ENCODE peak calls at places on chromosome 12, in seven cellular contexts. Z, S, T, W, H, M and N are unnamed samples. For H3K4me1 and H3K36me3, the result is how much of the 10 kb centered on the place peaks cover.

GRCh38 chr12:1044697-1045096 is 53.7 kb downstream of the ERC1 start:
- DNase-seq in Z (no peak), S (peak), T (no peak), W (no peak), H (peak), M (no peak), N (no peak)

GRCh38 chr12:117125275-117125613 is 26.0 kb upstream of the TESC start:
- DNase-seq in Z (no peak), S (no peak), T (no peak), W (no peak), H (peak), M (no peak), N (no peak)

GRCh38 chr12:570949-571794 is 92.1 kb downstream of the NINJ2 start:
- DNase-seq in Z (peak), S (peak), T (peak), W (peak), H (peak), M (peak), N (peak)

GRCh38 chr12:93127582-93128331 is 198.7 kb upstream of the EEA1 start:
- DNase-seq in Z (peak), S (peak), T (peak), W (peak), H (peak), M (peak), N (peak)

GRCh38 chr12:13376627-13377373 is 180.3 kb downstream of the EMP1 start:
- DNase-seq in Z (no peak), S (no peak), T (no peak), W (no peak), H (no peak), M (no peak), N (no peak)

GRCh38 chr12:65937181-65937641 is 112.9 kb downstream of the HMGA2 start:
- DNase-seq in Z (no peak), S (peak), T (no peak), W (no peak), H (no peak), M (no peak), N (no peak)

GRCh38 chr12:34403706-34404376 is 381.5 kb downstream of the ALG10 start:
- DNase-seq in Z (peak), S (no peak), T (peak), W (peak), H (no peak), M (peak), N (peak)

GRCh38 chr12:123571343-123571813 is 13.0 kb upstream of the TMED2 start:
- DNase-seq in Z (peak), S (peak), T (peak), W (peak), H (peak), M (peak), N (peak)

GRCh38 chr12:27331299-27331926 is 1.2 kb upstream of the BMAL2 start:
- DNase-seq in Z (no peak), S (peak), T (no peak), W (no peak), H (peak), M (no peak), N (peak)

GRCh38 chr12:115337693-115338543 is 653.9 kb upstream of the TBX3 start:
- DNase-seq in Z (peak), S (peak), T (peak), W (no peak), H (no peak), M (peak), N (peak)

GRCh38 chr12:104825408-104825807 is 132.7 kb downstream of the SLC41A2 start:
- DNase-seq in Z (no peak), S (peak), T (no peak), W (no peak), H (peak), M (no peak), N (no peak)

GRCh38 chr12:113208041-113208934 is 13.0 kb upstream of the TPCN1 start:
- DNase-seq in Z (no peak), S (peak), T (no peak), W (no peak), H (no peak), M (no peak), N (no peak)

GRCh38 chr12:121128908-121129704 is 3.6 kb upstream of the P2RX7 start:
- DNase-seq in Z (peak), S (peak), T (peak), W (peak), H (peak), M (peak), N (peak)

GRCh38 chr12:38156497-38157245 is 159.9 kb upstream of the ALG10B start:
- DNase-seq in Z (no peak), S (no peak), T (peak), W (no peak), H (no peak), M (no peak), N (no peak)

GRCh38 chr12:102526701-102527100 is 46.3 kb upstream of the IGF1 start:
- DNase-seq in Z (peak), S (peak), T (no peak), W (no peak), H (no peak), M (no peak), N (no peak)

GRCh38 chr12:127231366-127231765 is 1035.6 kb upstream of the TMEM132C start:
- DNase-seq in Z (no peak), S (no peak), T (no peak), W (no peak), H (no peak), M (no peak), N (no peak)

GRCh38 chr12:20105938-20106337 is 262.4 kb upstream of the PDE3A start:
- DNase-seq in Z (no peak), S (peak), T (no peak), W (no peak), H (no peak), M (no peak), N (no peak)

GRCh38 chr12:97394657-97395056 is 67.9 kb upstream of the RMST start:
- DNase-seq in Z (no peak), S (no peak), T (no peak), W (no peak), H (no peak), M (no peak), N (no peak)

GRCh38 chr12:65533177-65533883 is 254.8 kb downstream of the MSRB3 start:
- DNase-seq in Z (no peak), S (peak), T (no peak), W (no peak), H (no peak), M (no peak), N (no peak)

GRCh38 chr12:26874501-26875296 is 41.7 kb upstream of the ITPR2 start:
- DNase-seq in Z (no peak), S (no peak), T (no peak), W (no peak), H (no peak), M (no peak), N (peak)

GRCh38 chr12:57605308-57606015 is 838 bp downstream of the DTX3 start:
- DNase-seq in Z (no peak), S (no peak), T (no peak), W (no peak), H (peak), M (peak), N (no peak)

GRCh38 chr12:123250471-123251383 is 17.5 kb downstream of the MTRFR start:
- DNase-seq in Z (no peak), S (no peak), T (no peak), W (no peak), H (peak), M (peak), N (no peak)

GRCh38 chr12:114168061-114168460 is 201.9 kb upstream of the RBM19 start:
- DNase-seq in Z (no peak), S (peak), T (no peak), W (no peak), H (no peak), M (no peak), N (no peak)

GRCh38 chr12:19491863-19492262 is 52.6 kb downstream of the AEBP2 start:
- DNase-seq in Z (no peak), S (no peak), T (no peak), W (no peak), H (no peak), M (no peak), N (no peak)

GRCh38 chr12:127363392-127363791 is 903.6 kb upstream of the TMEM132C start:
- DNase-seq in Z (no peak), S (no peak), T (no peak), W (no peak), H (peak), M (no peak), N (no peak)

GRCh38 chr12:21502164-21502496 is 541 bp downstream of the GOLT1B start:
- DNase-seq in Z (no peak), S (peak), T (no peak), W (no peak), H (peak), M (peak), N (peak)

GRCh38 chr12:94070520-94070919 is 77.9 kb upstream of the PLXNC1 start:
- DNase-seq in Z (no peak), S (no peak), T (no peak), W (no peak), H (no peak), M (no peak), N (no peak)

GRCh38 chr12:77104792-77105191 is 39.4 kb upstream of the E2F7 start:
- DNase-seq in Z (no peak), S (peak), T (no peak), W (no peak), H (no peak), M (no peak), N (no peak)

GRCh38 chr12:119479121-119479561 is 114.4 kb upstream of the TMEM233 start:
- DNase-seq in Z (no peak), S (no peak), T (peak), W (no peak), H (peak), M (no peak), N (no peak)

GRCh38 chr12:126545411-126545810 is 1480.2 kb downstream of the AACS start:
- DNase-seq in Z (no peak), S (no peak), T (no peak), W (no peak), H (no peak), M (no peak), N (no peak)

GRCh38 chr12:86154620-86155019 is 101.6 kb downstream of the MGAT4C start:
- DNase-seq in Z (no peak), S (no peak), T (no peak), W (no peak), H (no peak), M (no peak), N (no peak)

GRCh38 chr12:39573971-39574370 is 45.6 kb downstream of the ABCD2 start:
- DNase-seq in Z (no peak), S (no peak), T (no peak), W (no peak), H (no peak), M (no peak), N (no peak)

GRCh38 chr12:12705833-12706520 is 10.0 kb upstream of the GPR19 start:
- DNase-seq in Z (no peak), S (no peak), T (no peak), W (no peak), H (peak), M (no peak), N (no peak)

GRCh38 chr12:14601692-14602091 is 34.0 kb upstream of the PLBD1 start:
- DNase-seq in Z (no peak), S (no peak), T (no peak), W (no peak), H (no peak), M (no peak), N (no peak)

DNA sequence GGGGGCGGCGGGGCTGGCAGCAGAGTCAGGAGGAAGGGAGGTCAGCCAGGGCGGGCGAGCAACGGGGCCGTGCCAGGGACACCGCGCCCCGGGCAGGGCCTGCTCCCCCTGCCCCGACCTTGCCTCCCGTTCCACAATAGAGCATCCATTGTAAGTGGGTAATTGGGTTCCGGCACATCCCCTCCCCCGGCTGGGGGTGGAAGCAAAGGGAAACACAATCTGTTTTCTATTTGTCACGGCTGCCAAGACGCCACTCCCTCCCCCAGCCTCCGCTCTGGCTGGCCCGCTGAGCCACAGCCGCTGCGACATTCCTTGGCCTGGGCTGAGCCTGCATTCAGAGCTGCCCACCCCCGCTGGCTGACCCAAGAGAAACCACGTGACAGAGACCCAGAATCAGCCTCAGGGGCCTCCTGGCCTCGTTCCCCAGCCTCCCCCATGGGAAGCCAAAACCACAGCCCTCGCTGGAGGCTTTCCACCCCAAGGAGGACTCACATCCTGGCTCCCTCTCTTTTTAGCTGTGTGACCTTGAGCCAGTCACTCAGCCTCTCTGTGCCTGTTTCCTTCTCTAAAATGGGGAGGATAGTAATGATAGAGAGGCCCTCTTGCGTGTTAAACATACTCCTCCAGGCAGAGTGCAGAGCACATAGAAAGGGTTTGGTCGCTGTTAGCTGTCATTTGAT is 117.6 kb downstream of the SCARB1 start:
- DNase-seq in Z (peak), S (peak), T (peak), W (peak), H (peak), M (peak), N (peak)
- H3K4me1 ChIP-seq in Z (under half), S (under half), T (under half), W (under half), H (under half), M (under half), N (under half)

GRCh38 chr12:48838048-48838447 is 13.9 kb downstream of the DDX23 start:
- DNase-seq in Z (no peak), S (no peak), T (no peak), W (no peak), H (no peak), M (no peak), N (no peak)
- H3K36me3 ChIP-seq in Z (under half), S (under half), T (half or more), W (under half), H (half or more), M (half or more), N (half or more)

GRCh38 chr12:8914716-8915526 is 612 bp downstream of the PHC1 start:
- DNase-seq in Z (peak), S (peak), T (peak), W (peak), H (peak), M (peak), N (peak)
- H3K4me1 ChIP-seq in Z (under half), S (under half), T (under half), W (under half), H (under half), M (under half), N (under half)

DNA sequence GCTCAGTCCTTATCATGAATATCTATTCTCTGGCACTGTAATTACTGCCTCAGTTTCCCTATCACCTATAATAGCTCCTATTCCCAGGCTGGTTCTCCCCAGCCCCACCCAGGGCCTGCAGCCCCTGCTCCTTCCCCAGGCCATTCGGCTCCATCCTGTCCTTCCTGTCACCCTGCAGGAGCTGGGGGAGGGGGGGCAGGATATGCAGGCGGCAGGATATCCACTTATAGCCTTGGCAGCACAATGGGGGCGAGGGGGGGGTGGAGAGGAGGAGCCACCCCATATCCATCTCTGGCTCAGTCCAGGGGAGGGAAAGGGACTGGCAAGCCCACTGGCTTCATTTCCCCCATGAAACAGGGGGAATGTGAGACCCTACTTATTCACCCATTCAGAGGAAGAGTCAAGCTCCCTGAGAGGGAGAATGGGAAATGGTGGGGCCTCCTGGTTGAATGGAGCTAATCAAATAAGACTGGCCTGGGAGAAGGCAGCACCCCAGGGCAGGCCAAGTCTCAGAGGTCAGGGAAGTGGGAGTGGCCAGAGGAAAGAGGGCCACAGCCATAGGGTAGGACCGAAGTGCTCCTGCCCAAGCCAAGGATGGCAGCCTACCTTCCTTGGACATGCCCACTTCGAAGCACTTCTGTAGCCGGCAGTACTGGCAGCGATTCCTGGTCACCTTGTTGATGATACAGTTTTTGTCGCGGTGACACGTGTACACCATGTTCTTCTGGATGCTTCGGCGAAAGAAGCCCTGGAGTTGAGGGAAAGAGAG is 7.8 kb upstream of the ITGB7 start:
- DNase-seq in Z (no peak), S (no peak), T (peak), W (no peak), H (no peak), M (no peak), N (peak)
- H3K36me3 ChIP-seq in Z (under half), S (under half), T (under half), W (under half), H (under half), M (under half), N (under half)

GRCh38 chr12:6426882-6427671 is 17.7 kb upstream of the CD27 start:
- DNase-seq in Z (no peak), S (no peak), T (no peak), W (peak), H (no peak), M (no peak), N (no peak)

GRCh38 chr12:6430124-6430989 is 14.4 kb upstream of the CD27 start:
- DNase-seq in Z (peak), S (peak), T (peak), W (peak), H (peak), M (peak), N (peak)

GRCh38 chr12:6425588-6426531 is 18.9 kb upstream of the CD27 start:
- DNase-seq in Z (no peak), S (no peak), T (no peak), W (peak), H (no peak), M (no peak), N (peak)

GRCh38 chr12:6430990-6431353 is 13.8 kb upstream of the CD27 start:
- DNase-seq in Z (no peak), S (no peak), T (no peak), W (peak), H (no peak), M (no peak), N (no peak)

DNA sequence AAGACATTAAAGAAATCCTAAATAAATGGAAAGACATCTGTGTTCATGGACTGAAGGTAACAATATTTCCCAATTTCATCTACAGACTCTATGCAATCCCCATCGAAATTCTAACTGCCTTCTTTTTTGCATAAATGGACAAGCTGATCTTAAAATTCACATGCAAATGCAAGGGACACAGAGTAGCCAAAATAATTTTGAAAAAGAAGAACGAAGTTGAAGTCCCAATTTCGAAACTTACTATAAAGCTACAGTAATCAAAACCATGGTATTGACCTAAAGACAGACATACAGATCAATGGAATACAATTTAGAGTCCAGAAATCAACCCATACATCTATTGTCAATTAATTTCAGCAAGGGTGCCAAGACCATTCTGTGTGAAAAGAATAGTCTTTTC is 16.4 kb upstream of the CD27 start:
- DNase-seq in Z (no peak), S (no peak), T (no peak), W (no peak), H (no peak), M (no peak), N (no peak)
- H3K4me1 ChIP-seq in Z (under half), S (under half), T (under half), W (under half), H (under half), M (under half), N (under half)

GRCh38 chr12:69598174-69598753 is 12.4 kb downstream of the LRRC10 start:
- DNase-seq in Z (no peak), S (no peak), T (no peak), W (no peak), H (no peak), M (no peak), N (no peak)

GRCh38 chr12:69600804-69601203 is 9.9 kb downstream of the LRRC10 start:
- DNase-seq in Z (no peak), S (no peak), T (no peak), W (no peak), H (no peak), M (no peak), N (no peak)

GRCh38 chr12:69595689-69596088 is 10.4 kb downstream of the CCT2 start:
- DNase-seq in Z (no peak), S (no peak), T (no peak), W (no peak), H (peak), M (no peak), N (no peak)
- H3K36me3 ChIP-seq in Z (under half), S (under half), T (half or more), W (under half), H (half or more), M (under half), N (half or more)